ENCODE peak calls at places on chromosomes 11 and 22, in nine cellular contexts. L, P, I, M, H, Y, A, Z and B are unnamed samples.

GRCh38 chr11:116852261-116853125 is 15.1 kb upstream of the APOA1 start:
- DNase-seq in A (peak), Z (no peak), I (peak), L (no peak), Y (no peak), H (peak), P (no peak), M (peak), B (no peak)

GRCh38 chr22:48834404-48834803 is 993.3 kb downstream of the BRD1 start:
- DNase-seq in A (no peak), I (no peak), P (no peak), Z (no peak), L (no peak), Y (no peak), M (peak), H (no peak), B (no peak)

GRCh38 chr22:49106136-49106930 is 721.3 kb downstream of the BRD1 start:
- DNase-seq in A (no peak), M (no peak), H (no peak), I (no peak), L (no peak), P (peak), Y (no peak), Z (no peak), B (no peak)

GRCh38 chr11:11039249-11039965 is 181.6 kb upstream of the ZBED5 start:
- DNase-seq in I (peak), P (no peak), A (no peak), H (no peak), L (no peak), M (no peak), Y (no peak), Z (no peak), B (no peak)

GRCh38 chr11:115162919-115163318 is 341.3 kb downstream of the CADM1 start:
- DNase-seq in Y (no peak), H (no peak), M (no peak), I (no peak), P (no peak), L (no peak), Z (no peak), A (no peak), B (no peak)

GRCh38 chr22:46097268-46097900 is 52.9 kb upstream of the PPARA start:
- DNase-seq in I (no peak), Y (no peak), P (no peak), H (no peak), A (no peak), Z (no peak), L (no peak), M (no peak), B (no peak)

GRCh38 chr22:50600541-50600940 is at the start of gene MAPK8IP2:
- DNase-seq in H (no peak), Y (peak), I (no peak), A (no peak), P (peak), Z (no peak), M (no peak), L (no peak), B (peak)

GRCh38 chr11:40290031-40290650 is 1169.3 kb downstream of the LRRC4C start:
- DNase-seq in Y (no peak), P (no peak), L (no peak), I (peak), M (no peak), Z (no peak), H (no peak), A (no peak), B (no peak)

GRCh38 chr11:79062814-79063762 is 377.7 kb downstream of the TENM4 start:
- DNase-seq in Z (no peak), A (no peak), Y (peak), I (peak), M (no peak), L (peak), P (peak), H (peak), B (no peak)

GRCh38 chr11:17479284-17480214 is 2.9 kb upstream of the ABCC8 start:
- DNase-seq in A (no peak), Y (peak), H (peak), I (no peak), L (no peak), M (no peak), P (peak), Z (no peak), B (peak)

GRCh38 chr11:32420937-32421532 is 14.3 kb downstream of the WT1 start:
- DNase-seq in L (no peak), I (no peak), P (no peak), H (peak), M (peak), Y (no peak), Z (no peak), A (no peak), B (no peak)

GRCh38 chr22:23125512-23126103 is 16.2 kb downstream of the RSPH14 start:
- DNase-seq in L (no peak), A (no peak), Z (no peak), P (no peak), M (no peak), Y (no peak), I (no peak), H (no peak), B (no peak)

GRCh38 chr11:75031224-75031753 is 42.6 kb downstream of the NEU3 start:
- DNase-seq in A (no peak), H (peak), L (peak), Z (no peak), Y (no peak), P (no peak), I (peak), M (no peak), B (no peak)

GRCh38 chr11:35918716-35919115 is 25.1 kb upstream of the LDLRAD3 start:
- DNase-seq in I (no peak), Y (no peak), H (no peak), P (no peak), M (no peak), L (no peak), Z (no peak), A (no peak), B (no peak)

GRCh38 chr22:34344702-34345101 is 424.4 kb upstream of the LARGE1 start:
- DNase-seq in L (no peak), Z (no peak), M (no peak), Y (no peak), I (no peak), A (no peak), H (no peak), P (no peak), B (no peak)
- TF ChIP-seq CTCF in L (no peak), Z (no peak), M (no peak), Y (no peak), I (no peak), A (no peak), H (no peak), P (no peak), B (no peak)

DNA sequence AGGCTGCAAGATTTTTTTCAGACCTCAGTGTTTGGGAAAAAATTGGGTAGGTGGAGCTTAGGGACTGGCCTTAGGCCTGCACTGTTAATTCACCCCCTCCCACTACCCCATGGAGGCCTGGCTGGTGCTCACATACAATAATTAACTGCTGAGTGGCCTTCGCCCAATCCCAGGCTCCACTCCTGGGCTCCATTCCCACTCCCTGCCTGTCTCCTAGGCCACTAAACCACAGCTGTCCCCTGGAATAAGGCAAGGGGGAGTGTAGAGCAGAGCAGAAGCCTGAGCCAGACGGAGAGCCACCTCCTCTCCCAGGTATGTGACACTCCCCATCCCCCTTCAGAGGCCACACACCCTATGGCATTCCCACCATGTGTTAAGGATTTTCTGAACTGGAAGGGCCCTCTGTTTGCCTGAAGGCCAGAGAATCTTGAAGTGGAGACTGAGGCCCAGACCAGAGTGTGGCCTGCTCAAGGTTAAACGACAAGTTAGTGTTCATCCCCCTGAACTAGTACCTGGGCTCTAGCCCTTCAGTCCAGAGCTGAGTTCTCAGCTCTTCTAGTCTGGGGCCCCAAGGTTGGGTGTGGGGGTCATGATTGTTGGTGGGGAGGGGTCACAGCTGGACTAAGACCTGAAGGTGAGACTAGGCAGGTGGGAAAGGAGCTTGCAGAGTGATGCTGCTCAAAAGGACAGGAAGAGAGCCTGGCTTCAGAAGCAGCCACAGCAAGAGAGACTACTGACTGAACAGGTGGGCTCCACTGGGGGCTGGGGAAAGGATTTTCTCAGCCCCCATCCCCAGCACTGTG is 2.3 kb upstream of the FOLR1 start:
- DNase-seq in L (no peak), A (no peak), I (no peak), H (no peak), M (no peak), Z (no peak), P (no peak), Y (no peak), B (no peak)
- TF ChIP-seq CTCF in L (no peak), A (no peak), I (no peak), H (no peak), M (no peak), Z (no peak), P (no peak), Y (no peak), B (no peak)

GRCh38 chr11:441418-442274 is at the start of gene ANO9:
- DNase-seq in A (no peak), Z (peak), I (no peak), Y (no peak), L (no peak), P (peak), M (peak), H (no peak), B (no peak)

GRCh38 chr11:439315-440064 is 2.3 kb downstream of the ANO9 start:
- DNase-seq in Z (no peak), A (no peak), L (no peak), I (no peak), M (no peak), Y (no peak), P (no peak), H (no peak), B (no peak)

GRCh38 chr11:438101-438844 is 3.5 kb downstream of the ANO9 start:
- DNase-seq in Z (no peak), I (no peak), H (no peak), L (no peak), A (no peak), M (no peak), Y (no peak), P (no peak), B (no peak)

GRCh38 chr11:441043-441417 is 781 bp downstream of the ANO9 start:
- DNase-seq in Z (no peak), L (no peak), I (no peak), A (no peak), H (no peak), P (no peak), M (no peak), Y (no peak), B (no peak)

GRCh38 chr11:440065-441042 is 1.5 kb downstream of the ANO9 start:
- DNase-seq in L (no peak), A (no peak), P (no peak), I (no peak), H (peak), Z (no peak), M (no peak), Y (no peak), B (no peak)
- TF ChIP-seq CTCF in L (peak), A (no peak), P (no peak), I (peak), H (peak), Z (no peak), M (no peak), Y (no peak), B (no peak)

GRCh38 chr11:70678931-70679900 is 280.9 kb downstream of the CTTN start:
- DNase-seq in I (no peak), Y (no peak), P (no peak), L (no peak), Z (no peak), M (no peak), A (no peak), H (no peak), B (no peak)

GRCh38 chr11:70682760-70683159 is 284.4 kb downstream of the CTTN start:
- DNase-seq in H (no peak), P (no peak), Z (no peak), M (no peak), A (no peak), L (no peak), I (no peak), Y (no peak), B (no peak)

GRCh38 chr11:70682056-70682455 is 283.7 kb downstream of the CTTN start:
- DNase-seq in I (no peak), H (no peak), Z (no peak), L (no peak), A (no peak), Y (no peak), P (no peak), M (no peak), B (no peak)

GRCh38 chr11:70677232-70677916 is 279.0 kb downstream of the CTTN start:
- DNase-seq in P (no peak), M (no peak), I (no peak), L (no peak), Y (no peak), Z (no peak), H (no peak), A (no peak), B (no peak)

DNA sequence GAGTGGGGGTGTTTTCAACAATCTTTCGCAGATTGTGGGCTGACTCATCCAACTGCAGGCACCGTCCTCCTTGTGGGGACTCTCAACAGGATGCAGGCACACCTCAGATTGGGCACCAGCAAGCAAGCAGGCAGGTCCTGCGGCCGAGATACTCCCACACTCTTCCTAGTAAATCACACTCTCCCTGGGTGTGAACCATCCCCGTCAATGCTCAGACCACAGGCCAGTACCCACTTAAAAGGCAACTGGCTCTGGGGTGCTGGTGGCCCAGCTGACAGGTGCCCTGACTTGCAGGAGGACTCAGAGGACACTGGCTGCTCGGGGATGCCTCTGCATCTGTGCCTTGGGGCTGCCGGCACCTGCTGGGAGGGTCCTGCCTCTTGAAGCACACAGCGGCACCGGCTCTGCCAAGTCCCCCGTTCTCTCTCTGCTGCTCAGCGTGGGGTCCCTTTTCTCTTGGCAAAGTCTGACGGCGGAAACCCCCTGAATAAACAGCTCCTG is 282.5 kb downstream of the CTTN start:
- DNase-seq in I (no peak), Z (no peak), A (no peak), Y (no peak), P (no peak), L (no peak), M (no peak), H (no peak), B (no peak)
- TF ChIP-seq CTCF in I (no peak), Z (no peak), A (no peak), Y (no peak), P (no peak), L (no peak), M (no peak), H (no peak), B (no peak)

GRCh38 chr11:44790211-44790610 is 63.4 kb downstream of the TSPAN18 start:
- DNase-seq in Y (no peak), A (peak), I (no peak), P (no peak), Z (no peak), M (no peak), L (no peak), H (no peak), B (no peak)

GRCh38 chr11:44791546-44791945 is 64.8 kb downstream of the TSPAN18 start:
- DNase-seq in I (no peak), Z (no peak), Y (no peak), P (no peak), H (no peak), A (no peak), M (no peak), L (no peak), B (no peak)

GRCh38 chr11:44787981-44788380 is 61.2 kb downstream of the TSPAN18 start:
- DNase-seq in M (no peak), Y (no peak), L (no peak), H (no peak), A (peak), Z (no peak), I (no peak), P (no peak), B (no peak)

GRCh38 chr11:44788536-44789227 is 61.9 kb downstream of the TSPAN18 start:
- DNase-seq in L (no peak), H (no peak), P (no peak), I (peak), A (peak), Y (no peak), Z (no peak), M (no peak), B (no peak)

DNA sequence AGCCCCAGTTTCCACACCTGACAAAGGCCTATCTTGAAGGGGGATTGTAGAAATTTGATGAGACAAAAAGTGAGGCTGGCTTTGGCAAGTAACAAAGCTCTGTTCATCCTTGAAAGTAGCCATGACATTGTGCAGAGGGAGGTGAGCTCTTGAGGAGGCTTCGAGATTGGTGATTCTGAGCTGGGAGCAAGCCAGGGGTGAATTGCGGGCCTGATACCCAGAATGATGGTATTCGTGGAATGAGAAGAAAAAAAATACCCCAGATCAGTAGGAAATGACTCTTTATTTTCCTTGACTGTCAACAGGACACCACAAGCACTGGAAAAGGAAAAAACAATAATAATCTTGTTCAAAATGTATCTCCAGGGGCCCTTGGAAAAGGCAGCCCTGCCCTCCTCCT is 62.7 kb downstream of the TSPAN18 start:
- DNase-seq in A (no peak), Y (no peak), L (no peak), Z (no peak), H (peak), I (no peak), M (no peak), P (no peak), B (no peak)
- TF ChIP-seq CTCF in A (no peak), Y (no peak), L (no peak), Z (no peak), H (no peak), I (no peak), M (no peak), P (no peak), B (no peak)

DNA sequence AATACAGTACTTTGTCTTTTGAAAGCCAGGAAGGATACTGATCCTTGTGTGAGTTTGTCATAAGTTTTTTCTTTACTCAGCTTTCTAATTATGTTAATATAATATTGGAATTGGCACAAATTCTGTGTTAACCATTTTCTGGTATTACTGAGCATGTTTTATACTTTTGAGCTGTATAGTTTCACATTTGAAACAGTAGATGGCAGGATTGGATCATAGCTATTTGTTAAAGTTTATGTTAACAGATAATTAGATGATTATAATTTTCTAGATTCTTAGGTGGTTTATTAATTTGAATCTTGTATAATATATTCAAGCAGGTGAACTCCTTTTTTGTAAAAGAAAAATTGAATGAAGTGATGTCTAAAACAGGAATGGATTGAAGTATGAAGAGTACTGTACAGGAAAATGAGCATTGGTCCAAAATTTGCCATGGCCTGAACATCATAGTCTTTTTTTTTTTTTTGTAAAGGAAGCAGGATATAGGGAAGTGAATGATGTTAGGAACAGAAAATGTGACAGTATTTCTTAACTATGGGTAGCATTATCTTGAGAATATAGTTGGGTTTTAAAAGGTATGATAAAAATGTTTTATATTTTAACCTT is 102.0 kb downstream of the CYP2R1 start:
- DNase-seq in A (no peak), I (peak), L (no peak), Z (no peak), P (no peak), H (peak), M (peak), Y (no peak), B (no peak)
- TF ChIP-seq CTCF in A (no peak), I (peak), L (peak), Z (peak), P (no peak), H (peak), M (peak), Y (no peak), B (peak)

DNA sequence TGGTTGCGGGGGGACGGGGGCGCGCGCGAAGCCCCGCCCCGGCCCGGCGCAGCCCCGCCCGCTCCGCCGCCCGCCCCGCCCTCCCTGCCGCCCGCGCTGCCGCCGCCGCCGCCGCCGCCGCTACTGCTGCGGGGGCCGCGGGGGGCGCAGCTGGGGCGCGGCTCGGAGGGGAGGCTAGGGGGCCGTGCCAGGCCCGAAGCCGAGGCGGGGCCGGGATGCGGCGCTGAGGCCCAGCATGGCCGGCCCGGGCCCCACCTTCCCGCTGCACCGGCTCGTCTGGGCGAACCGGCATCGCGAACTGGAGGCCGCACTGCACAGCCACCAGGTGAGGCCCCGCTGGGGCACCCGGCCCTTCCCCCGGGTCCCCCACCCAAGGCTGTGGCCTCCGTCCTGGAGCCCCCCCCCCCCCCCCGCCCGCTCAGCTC is at the start of gene ANKRD13D:
- DNase-seq in Z (peak), H (no peak), M (no peak), I (no peak), P (no peak), L (no peak), A (no peak), Y (no peak), B (no peak)
- TF ChIP-seq CTCF in Z (peak), H (no peak), M (no peak), I (no peak), P (no peak), L (no peak), A (no peak), Y (no peak), B (no peak)

DNA sequence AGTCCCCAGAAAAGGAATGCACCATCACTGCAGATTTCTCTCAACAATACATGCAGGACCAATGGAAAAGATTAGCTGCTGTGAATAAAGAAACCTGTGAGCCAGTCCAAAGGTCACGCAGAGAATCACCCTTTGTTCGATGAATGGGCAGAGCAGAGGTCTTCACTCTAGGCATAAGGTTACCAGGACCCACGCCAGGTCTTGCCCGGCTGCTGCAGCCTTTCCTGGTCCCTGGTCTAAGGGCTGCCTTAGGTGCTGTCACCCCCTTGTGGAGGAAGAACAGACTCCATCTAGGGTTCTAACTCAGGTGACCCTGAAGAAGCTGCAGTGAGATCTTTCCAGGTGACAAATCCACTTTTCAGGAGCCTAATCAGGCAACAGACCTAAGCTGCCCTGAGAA is 29.0 kb upstream of the NAP1L4 start:
- DNase-seq in I (peak), H (peak), L (no peak), A (no peak), P (peak), Y (peak), M (peak), Z (no peak), B (no peak)
- TF ChIP-seq CTCF in I (peak), H (peak), L (peak), A (no peak), P (peak), Y (peak), M (peak), Z (peak), B (peak)